ENCODE peak calls at places on chromosomes 16 and 17, in five cellular contexts. D is H9, C is MCF 10A, A is C1 segment of cervical spinal cord, H is Right ventricle myocardium inferior. K is an unnamed sample.
A peak's percentile ranks its signal among the peaks of the same experiment; 100 is the strongest.

GRCh38 chr16:35746281-35746962 is 2287.0 kb downstream of the TP53TG3F start:
- DNase-seq in H (no peak), C (no peak), A (no peak), D (no peak), K (no peak)

GRCh38 chr16:85767569-85767968 is 16.7 kb upstream of the C16orf74 start:
- DNase-seq in A (no peak), H (no peak), C (peak; percentile 91), D (no peak), K (no peak)

GRCh38 chr16:87431926-87432325 is 39.8 kb downstream of the MAP1LC3B start:
- DNase-seq in A (no peak), H (no peak), D (no peak), C (peak; percentile 50), K (no peak)

GRCh38 chr16:68264128-68265077 is at the start of gene SLC7A6:
- DNase-seq in H (peak; percentile 92), D (peak; percentile 69), C (peak; percentile 60), A (peak; percentile 18), K (peak; percentile 62)

GRCh38 chr16:87570938-87571867 is 31.1 kb upstream of the JPH3 start:
- DNase-seq in D (peak; percentile 85), C (peak; percentile 28), A (no peak), H (no peak), K (no peak)

GRCh38 chr16:51839697-51840462 is 688.8 kb upstream of the SALL1 start:
- DNase-seq in H (no peak), A (no peak), D (no peak), C (peak; percentile 80), K (no peak)

GRCh38 chr17:80722656-80723055 is 178.0 kb downstream of the RPTOR start:
- DNase-seq in D (no peak), H (no peak), C (no peak), A (no peak), K (no peak)

GRCh38 chr17:44502598-44503079 is 567 bp downstream of the GPATCH8 start:
- DNase-seq in D (no peak), H (no peak), C (peak; percentile 27), A (no peak), K (peak; percentile 10)

GRCh38 chr17:66540131-66540781 is 237.8 kb downstream of the PRKCA start:
- DNase-seq in C (no peak), D (peak; percentile 61), A (peak; percentile 48), H (peak; percentile 72), K (peak; percentile 38)

GRCh38 chr17:4509923-4510614 is 11.4 kb downstream of the SPNS2 start:
- DNase-seq in C (no peak), A (no peak), H (peak; percentile 58), D (no peak), K (no peak)

GRCh38 chr17:66488874-66489273 is 186.5 kb downstream of the PRKCA start:
- DNase-seq in H (no peak), A (no peak), C (no peak), D (no peak), K (no peak)

K was measured in tibial nerve.